ENCODE peak calls at places on chromosomes 3 and 15, in nine cellular contexts. H, C, A, Q, J, M, X, B and E are unnamed samples.

GRCh38 chr15:91948001-91948608 is 94.6 kb downstream of the SLCO3A1 start:
- DNase-seq in H (no peak), C (peak; percentile 69), M (no peak), J (peak; percentile 37), B (no peak), X (no peak), Q (no peak), A (peak; percentile 37), E (no peak)

GRCh38 chr3:43153189-43154083 is 47.6 kb upstream of the POMGNT2 start:
- DNase-seq in A (no peak), M (no peak), J (peak; percentile 17), B (no peak), C (no peak), H (peak; percentile 50), Q (no peak), X (no peak), E (no peak)

GRCh38 chr3:42942693-42943092 is 36.4 kb upstream of the GASK1A start:
- DNase-seq in M (no peak), B (no peak), X (no peak), Q (no peak), A (no peak), C (no peak), H (no peak), J (no peak), E (no peak)

GRCh38 chr15:45690581-45691260 is 55.9 kb downstream of the SQOR start:
- DNase-seq in H (no peak), X (no peak), J (no peak), Q (no peak), C (no peak), M (no peak), B (no peak), A (no peak), E (no peak)

GRCh38 chr15:69535101-69535638 is 82.6 kb downstream of the RPLP1 start:
- DNase-seq in A (no peak), Q (no peak), J (no peak), H (no peak), B (peak; percentile 82), X (no peak), M (no peak), C (no peak), E (no peak)

GRCh38 chr15:101101676-101102075 is 150.2 kb downstream of the CHSY1 start:
- DNase-seq in B (no peak), J (no peak), M (no peak), X (no peak), Q (no peak), C (no peak), A (no peak), H (no peak), E (no peak)

GRCh38 chr3:69370156-69370944 is 15.5 kb downstream of the FRMD4B start:
- DNase-seq in C (no peak), A (no peak), X (no peak), J (peak; percentile 85), Q (peak; percentile 89), H (peak; percentile 78), B (no peak), M (no peak), E (no peak)

GRCh38 chr3:64888165-64888564 is 200.4 kb upstream of the ADAMTS9 start:
- DNase-seq in C (no peak), X (no peak), Q (no peak), M (no peak), H (no peak), J (no peak), B (no peak), A (no peak), E (no peak)

GRCh38 chr15:61137139-61137792 is 91.8 kb downstream of the RORA start:
- DNase-seq in Q (no peak), M (no peak), H (no peak), A (no peak), C (no peak), B (no peak), J (no peak), X (no peak), E (no peak)

GRCh38 chr3:98587654-98588532 is 5.5 kb downstream of the CPOX start:
- DNase-seq in H (no peak), Q (no peak), M (no peak), B (no peak), A (no peak), C (no peak), J (no peak), X (no peak), E (no peak)

GRCh38 chr3:124246949-124247348 is 255.0 kb upstream of the ROPN1 start:
- DNase-seq in J (no peak), M (no peak), B (no peak), H (no peak), C (no peak), X (no peak), A (peak; percentile 21), Q (no peak), E (no peak)

GRCh38 chr3:111299070-111299672 is 227.6 kb downstream of the NECTIN3 start:
- DNase-seq in J (no peak), B (peak; percentile 27), M (no peak), X (no peak), Q (no peak), C (no peak), H (no peak), A (no peak), E (no peak)

GRCh38 chr3:198071602-198072285 is 111.7 kb downstream of the LMLN start:
- DNase-seq in X (no peak), B (peak; percentile 99), A (no peak), H (no peak), J (no peak), C (peak; percentile 97), M (no peak), Q (no peak), E (no peak)
- TF ChIP-seq CTCF in X (peak; percentile 25), B (peak; percentile 57), A (no peak), H (no peak), J (no peak), C (no peak), M (no peak), Q (no peak), E (peak; percentile 10)

GRCh38 chr15:40440300-40441011 is at the start of gene BAHD1:
- DNase-seq in X (peak; percentile 94), A (peak; percentile 99), Q (peak; percentile 98), B (peak; percentile 91), M (peak; percentile 84), H (peak; percentile 98), J (peak; percentile 98), C (peak; percentile 65), E (peak; percentile 96)
- TF ChIP-seq CTCF in X (no peak), A (no peak), Q (peak; percentile 12), B (peak; percentile 1), M (no peak), H (no peak), J (no peak), C (peak; percentile 11), E (no peak)

GRCh38 chr15:95850837-95851236 is 479.7 kb upstream of the NR2F2 start:
- DNase-seq in M (no peak), B (no peak), A (no peak), Q (no peak), H (no peak), J (no peak), X (no peak), C (no peak), E (no peak)
- TF ChIP-seq CTCF in M (no peak), B (no peak), A (no peak), Q (no peak), H (no peak), J (no peak), X (no peak), C (no peak), E (no peak)

DNA sequence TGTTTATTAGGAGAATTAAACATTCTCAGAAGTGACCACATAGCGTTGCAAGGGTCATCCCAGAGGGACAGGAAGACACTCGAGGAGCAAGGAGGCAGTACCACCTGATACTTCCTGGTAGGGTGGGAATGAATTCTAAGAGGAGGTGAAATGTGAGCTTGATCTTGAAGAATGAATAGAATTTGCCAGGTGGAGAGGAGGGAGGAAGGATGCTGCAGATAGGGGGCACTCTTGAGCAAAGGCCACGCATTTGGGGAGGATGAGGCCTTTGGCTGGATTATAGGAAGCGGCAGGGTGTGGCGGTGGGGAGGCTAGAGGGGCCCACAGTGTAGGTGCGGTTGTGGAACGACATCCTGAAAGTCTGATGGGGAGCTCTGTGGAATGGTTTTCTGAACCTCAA is 33.5 kb downstream of the CHCHD6 start:
- DNase-seq in J (no peak), M (no peak), B (no peak), H (no peak), A (peak; percentile 51), C (no peak), Q (no peak), X (no peak), E (no peak)
- TF ChIP-seq CTCF in J (no peak), M (no peak), B (peak; percentile 34), H (no peak), A (peak; percentile 36), C (peak; percentile 24), Q (peak; percentile 9), X (no peak), E (no peak)

DNA sequence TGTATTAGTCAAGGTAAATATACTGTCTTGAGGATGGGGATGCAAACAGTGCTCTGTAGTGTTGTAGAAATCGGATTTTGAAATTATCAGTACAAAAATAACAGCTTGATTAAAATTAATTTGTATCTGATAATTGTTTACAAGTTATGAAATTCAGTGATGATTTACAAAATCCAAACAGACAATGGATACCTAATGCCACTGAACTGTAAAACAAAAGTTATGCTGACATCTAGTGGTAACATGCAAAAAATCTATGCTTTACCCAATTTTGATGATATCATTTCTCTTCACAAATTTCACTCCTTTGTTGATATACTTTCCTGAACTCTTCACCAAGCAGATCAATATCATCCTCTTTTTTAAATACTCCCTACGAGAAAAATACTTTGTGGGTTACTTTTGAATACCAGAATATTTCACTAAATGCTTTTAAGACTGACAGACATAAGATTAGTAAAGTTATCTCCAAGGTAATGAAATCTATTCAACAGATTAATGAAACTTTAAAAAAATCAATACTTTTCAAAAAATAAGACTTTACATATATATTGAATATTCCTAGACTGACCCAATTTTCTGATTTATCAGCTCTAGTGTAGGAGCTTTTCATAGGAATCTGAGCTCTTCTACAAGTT is 36.0 kb downstream of the MNS1 start:
- DNase-seq in Q (no peak), A (no peak), H (no peak), B (no peak), M (no peak), X (no peak), C (peak; percentile 0), J (no peak), E (no peak)
- TF ChIP-seq CTCF in Q (peak; percentile 41), A (peak; percentile 18), H (peak; percentile 45), B (no peak), M (no peak), X (peak; percentile 66), C (peak; percentile 40), J (peak; percentile 8), E (peak; percentile 50)

GRCh38 chr3:27728195-27729087 is 6.3 kb upstream of the EOMES start:
- DNase-seq in J (no peak), M (no peak), Q (no peak), A (peak; percentile 91), B (no peak), H (no peak), C (no peak), X (no peak), E (peak; percentile 58)
- TF ChIP-seq CTCF in J (no peak), M (no peak), Q (no peak), A (no peak), B (peak; percentile 47), H (no peak), C (peak; percentile 32), X (peak; percentile 34), E (peak; percentile 28)

GRCh38 chr3:53219897-53220483 is 35.8 kb downstream of the TKT start:
- DNase-seq in H (peak; percentile 91), M (peak; percentile 70), J (peak; percentile 87), B (peak; percentile 76), A (peak; percentile 93), C (peak; percentile 29), Q (peak; percentile 88), X (peak; percentile 78), E (peak; percentile 90)
- TF ChIP-seq CTCF in H (peak; percentile 75), M (peak; percentile 50), J (peak; percentile 79), B (peak; percentile 99), A (peak; percentile 94), C (peak; percentile 95), Q (peak; percentile 95), X (peak; percentile 91), E (peak; percentile 92)